ENCODE peak calls at places on chromosome 7, in five cellular contexts. N is neuronal stem cell; X is SK-N-MC; S is breast epithelium; W is CD8-positive, alpha-beta T cell. M is an unnamed sample. For H3K9me3, the result is how much of the 10 kb centered on the place peaks cover.

GRCh38 chr7:537911-538634 is 18.4 kb upstream of the PDGFA start:
- DNase-seq in W (no peak), S (no peak), N (no peak), X (no peak), M (no peak)

GRCh38 chr7:128869138-128869943 is 6.7 kb downstream of the ATP6V1F start:
- DNase-seq in W (peak), N (peak), S (no peak), X (no peak), M (peak)

GRCh38 chr7:28570113-28570969 is 158.0 kb downstream of the CREB5 start:
- DNase-seq in X (no peak), S (no peak), W (no peak), N (no peak), M (no peak)

GRCh38 chr7:138891446-138891810 is 89.8 kb downstream of the KIAA1549 start:
- DNase-seq in S (no peak), W (no peak), X (peak), N (no peak), M (no peak)

GRCh38 chr7:155198206-155198892 is 99.3 kb upstream of the INSIG1 start:
- DNase-seq in N (no peak), X (no peak), W (no peak), S (no peak), M (no peak)

GRCh38 chr7:44045226-44046014 is 918 bp downstream of the DBNL start:
- DNase-seq in S (no peak), X (no peak), W (no peak), N (no peak), M (no peak)

GRCh38 chr7:68573271-68574000 is 1024.8 kb upstream of the AUTS2 start:
- DNase-seq in W (no peak), X (no peak), S (no peak), N (no peak), M (no peak)

GRCh38 chr7:140512317-140513000 is 33.2 kb upstream of the MKRN1 start:
- DNase-seq in N (no peak), S (peak), X (no peak), W (no peak), M (no peak)

GRCh38 chr7:142813699-142814098 is 41.2 kb upstream of the EPHB6 start:
- DNase-seq in W (no peak), S (no peak), X (no peak), N (no peak), M (no peak)

GRCh38 chr7:44534501-44534900 is 6.6 kb downstream of the NPC1L1 start:
- DNase-seq in W (peak), S (no peak), N (peak), X (no peak), M (peak)

GRCh38 chr7:79199266-79199665 is 254.2 kb downstream of the MAGI2 start:
- DNase-seq in X (no peak), W (no peak), N (no peak), S (no peak), M (no peak)

GRCh38 chr7:7989985-7990761 is 21.6 kb downstream of the GLCCI1 start:
- DNase-seq in N (no peak), X (no peak), S (no peak), W (no peak), M (no peak)

GRCh38 chr7:19772858-19773337 is 519 bp downstream of the TMEM196 start:
- DNase-seq in S (no peak), X (no peak), N (peak), W (no peak), M (no peak)

GRCh38 chr7:22913116-22913515 is 90.5 kb upstream of the TOMM7 start:
- DNase-seq in N (no peak), W (no peak), X (no peak), S (no peak), M (no peak)

GRCh38 chr7:51229106-51229537 is 87.5 kb downstream of the COBL start:
- DNase-seq in N (no peak), W (no peak), S (peak), X (no peak), M (no peak)

GRCh38 chr7:55194522-55194921 is 170.6 kb upstream of the LANCL2 start:
- DNase-seq in S (peak), W (no peak), N (no peak), X (no peak), M (no peak)

GRCh38 chr7:92669616-92670153 is 79.5 kb upstream of the FAM133B start:
- DNase-seq in X (no peak), N (no peak), S (no peak), W (no peak), M (no peak)

GRCh38 chr7:46811529-46811928 is 770.4 kb downstream of the TNS3 start:
- DNase-seq in X (no peak), N (no peak), W (no peak), S (no peak), M (no peak)

GRCh38 chr7:141072548-141073172 is 1.2 kb upstream of the TMEM178B start:
- DNase-seq in W (peak), S (no peak), N (peak), X (no peak), M (no peak)

GRCh38 chr7:136976504-136977251 is 108.2 kb downstream of the CHRM2 start:
- DNase-seq in S (no peak), N (no peak), X (no peak), W (no peak), M (no peak)

GRCh38 chr7:47587389-47587788 is 5.5 kb upstream of the TNS3 start:
- DNase-seq in S (no peak), W (no peak), X (no peak), N (no peak), M (no peak)

GRCh38 chr7:75604408-75604807 is 112.3 kb downstream of the SPDYE5 start:
- DNase-seq in X (no peak), W (no peak), S (no peak), N (no peak), M (no peak)

GRCh38 chr7:6709808-6710207 is 3.1 kb upstream of the ZNF12 start:
- DNase-seq in N (no peak), W (no peak), X (no peak), S (no peak), M (no peak)

GRCh38 chr7:148395990-148396716 is 194.4 kb upstream of the C7orf33 start:
- DNase-seq in W (no peak), N (no peak), X (no peak), S (no peak), M (no peak)

GRCh38 chr7:504221-505081 is 15.2 kb downstream of the PDGFA start:
- DNase-seq in N (no peak), X (no peak), S (no peak), W (no peak), M (no peak)

GRCh38 chr7:100430450-100431285 is 1.0 kb downstream of the MEPCE start:
- DNase-seq in S (no peak), W (peak), N (no peak), X (no peak), M (no peak)

GRCh38 chr7:157411580-157411979 is 74.8 kb downstream of the DNAJB6 start:
- DNase-seq in X (no peak), W (peak), N (no peak), S (no peak), M (peak)

GRCh38 chr7:57426629-57427003 is 23.4 kb upstream of the ZNF716 start:
- DNase-seq in S (no peak), N (no peak), W (no peak), X (no peak), M (no peak)
- H3K9me3 ChIP-seq in S (under half), N (under half), W (under half), X (under half), M (under half)

DNA sequence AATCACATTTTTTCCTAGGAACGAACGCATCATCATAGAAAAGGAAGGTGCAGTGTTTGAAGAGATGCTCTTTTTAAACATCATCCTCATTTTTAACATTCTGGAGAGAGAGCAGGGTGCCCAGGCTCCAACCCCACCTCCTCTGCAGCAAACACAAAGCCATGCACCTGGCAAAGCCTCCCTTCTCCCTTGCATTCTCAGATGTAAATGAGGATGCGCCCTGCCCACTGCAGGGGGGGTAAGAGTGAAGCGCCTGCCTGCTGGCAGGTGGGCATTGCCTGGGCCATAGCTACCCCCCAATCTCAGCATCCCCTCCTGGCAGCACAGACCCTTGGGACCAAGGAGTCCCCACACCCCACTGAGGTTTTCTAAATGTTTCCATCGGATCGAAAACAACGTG is 92.4 kb downstream of the PTPRN2 start:
- DNase-seq in X (no peak), W (no peak), N (no peak), S (no peak), M (no peak)
- H3K9me3 ChIP-seq in X (under half), W (under half), N (under half), S (under half), M (under half)

DNA sequence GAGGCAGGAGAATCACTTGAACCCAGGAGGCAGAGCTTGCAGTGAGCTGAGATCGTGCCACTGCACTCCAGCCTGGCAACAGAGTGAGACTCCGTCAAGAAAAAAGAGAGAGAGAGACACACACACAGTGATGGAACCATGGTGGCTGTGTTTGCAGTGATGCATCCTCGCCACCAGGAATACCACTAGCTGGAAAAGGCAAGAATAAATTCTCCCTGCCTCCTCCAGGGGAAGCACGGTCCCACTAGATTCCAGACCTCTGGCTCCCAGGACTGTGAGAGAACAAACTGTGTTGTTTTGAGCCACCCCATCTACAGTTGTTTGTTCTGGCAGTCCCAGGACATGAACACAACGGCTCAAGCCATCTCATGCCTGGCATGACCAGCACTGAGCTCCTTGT is 320.3 kb upstream of the FOXK1 start:
- DNase-seq in N (no peak), X (no peak), W (no peak), S (no peak), M (no peak)
- H3K9me3 ChIP-seq in N (under half), X (under half), W (under half), S (under half), M (under half)

GRCh38 chr7:74512762-74513161 is 59.1 kb downstream of the GTF2IRD1 start:
- DNase-seq in N (no peak), X (no peak), W (no peak), S (no peak), M (no peak)
- H3K9me3 ChIP-seq in N (under half), X (under half), W (under half), S (under half), M (under half)

GRCh38 chr7:64373017-64373416 is 59.3 kb downstream of the ZNF736 start:
- DNase-seq in X (no peak), W (no peak), N (no peak), S (no peak), M (no peak)
- H3K9me3 ChIP-seq in X (under half), W (under half), N (half or more), S (half or more), M (under half)

M was measured in T-helper 17 cell.